ENCODE peak calls at places on chromosomes 16 and 17, in eight cellular contexts. One of them, this sample, is unnamed.

GRCh38 chr17:65099941-65100315 is 37.2 kb upstream of the RGS9 start:
- DNase-seq in NCI-H2029: no peak
- DNase-seq in ovary: no peak
- DNase-seq in IMR-90: peak
- DNase-seq in left cardiac atrium: peak
- DNase-seq in HFF-Myc: no peak
- DNase-seq in H4: peak
- DNase-seq in SK-MEL-5: peak
- DNase-seq in this sample: peak

GRCh38 chr16:73365010-73365409 is 317.1 kb upstream of the ZFHX3 start:
- DNase-seq in NCI-H2029: no peak
- DNase-seq in ovary: peak
- DNase-seq in IMR-90: peak
- DNase-seq in left cardiac atrium: peak
- DNase-seq in HFF-Myc: no peak
- DNase-seq in H4: peak
- DNase-seq in SK-MEL-5: no peak
- DNase-seq in this sample: peak

GRCh38 chr17:64150237-64151015 is 20.5 kb upstream of the ERN1 start:
- DNase-seq in NCI-H2029: no peak
- DNase-seq in ovary: no peak
- DNase-seq in IMR-90: no peak
- DNase-seq in left cardiac atrium: no peak
- DNase-seq in HFF-Myc: no peak
- DNase-seq in H4: no peak
- DNase-seq in SK-MEL-5: no peak
- DNase-seq in this sample: peak

GRCh38 chr17:42120161-42121065 is 754 bp downstream of the KAT2A start:
- DNase-seq in NCI-H2029: no peak
- DNase-seq in ovary: no peak
- DNase-seq in IMR-90: no peak
- DNase-seq in left cardiac atrium: no peak
- DNase-seq in HFF-Myc: no peak
- DNase-seq in H4: no peak
- DNase-seq in SK-MEL-5: no peak
- DNase-seq in this sample: no peak

GRCh38 chr17:632551-632950 is 82.1 kb downstream of the VPS53 start:
- DNase-seq in NCI-H2029: no peak
- DNase-seq in ovary: no peak
- DNase-seq in IMR-90: no peak
- DNase-seq in left cardiac atrium: no peak
- DNase-seq in HFF-Myc: no peak
- DNase-seq in H4: no peak
- DNase-seq in SK-MEL-5: no peak
- DNase-seq in this sample: no peak

GRCh38 chr16:50635505-50636392 is 45.4 kb downstream of the SNX20 start:
- DNase-seq in NCI-H2029: no peak
- DNase-seq in ovary: no peak
- DNase-seq in IMR-90: no peak
- DNase-seq in left cardiac atrium: no peak
- DNase-seq in HFF-Myc: no peak
- DNase-seq in H4: peak
- DNase-seq in SK-MEL-5: no peak
- DNase-seq in this sample: no peak

GRCh38 chr17:7304179-7304578 is 3.2 kb upstream of the EIF5A start:
- DNase-seq in NCI-H2029: no peak
- DNase-seq in ovary: no peak
- DNase-seq in IMR-90: no peak
- DNase-seq in left cardiac atrium: no peak
- DNase-seq in HFF-Myc: no peak
- DNase-seq in H4: no peak
- DNase-seq in SK-MEL-5: no peak
- DNase-seq in this sample: no peak

GRCh38 chr17:81976332-81977210 is 858 bp upstream of the ASPSCR1 start:
- DNase-seq in NCI-H2029: peak
- DNase-seq in ovary: peak
- DNase-seq in IMR-90: no peak
- DNase-seq in left cardiac atrium: no peak
- DNase-seq in HFF-Myc: no peak
- DNase-seq in H4: no peak
- DNase-seq in SK-MEL-5: no peak
- DNase-seq in this sample: peak